ENCODE peak calls at places on chromosome 4, in seven cellular contexts. E is HFFc6; M is Right ventricle myocardium inferior; D is fibroblast of lung; N is cardiac muscle cell; L is astrocyte of the spinal cord; A is CD8-positive, alpha-beta T cell. U is an unnamed sample.

GRCh38 chr4:6761540-6762243 is 20.8 kb upstream of the KIAA0232 start:
- DNase-seq in E (no peak), M (no peak), D (no peak), N (no peak), L (no peak), A (no peak), U (no peak)

GRCh38 chr4:129117705-129118104 is 21.8 kb downstream of the C4orf33 start:
- DNase-seq in E (no peak), M (no peak), D (no peak), N (no peak), L (no peak), A (no peak), U (no peak)

GRCh38 chr4:153204247-153205027 is at the start of gene TRIM2:
- DNase-seq in E (no peak), M (peak), D (peak), N (peak), L (peak), A (no peak), U (no peak)

GRCh38 chr4:147078362-147078761 is 132.7 kb upstream of the TTC29 start:
- DNase-seq in E (no peak), M (no peak), D (peak), N (peak), L (no peak), A (no peak), U (no peak)

GRCh38 chr4:61511716-61512488 is 311.8 kb downstream of the ADGRL3 start:
- DNase-seq in E (peak), M (no peak), D (peak), N (peak), L (peak), A (no peak), U (no peak)

GRCh38 chr4:25144870-25145481 is 15.3 kb downstream of the SEPSECS start:
- DNase-seq in E (peak), M (no peak), D (peak), N (peak), L (peak), A (no peak), U (peak)

GRCh38 chr4:145878501-145879435 is 59.9 kb downstream of the ZNF827 start:
- DNase-seq in E (peak), M (no peak), D (peak), N (peak), L (peak), A (no peak), U (no peak)

GRCh38 chr4:22873899-22874298 is 181.2 kb downstream of the GBA3 start:
- DNase-seq in E (no peak), M (no peak), D (no peak), N (no peak), L (no peak), A (no peak), U (no peak)

GRCh38 chr4:8560265-8561047 is 19.7 kb upstream of the GPR78 start:
- DNase-seq in E (peak), M (peak), D (no peak), N (no peak), L (no peak), A (no peak), U (no peak)

GRCh38 chr4:177699365-177700213 is 257.4 kb upstream of the AGA start:
- DNase-seq in E (peak), M (no peak), D (peak), N (peak), L (peak), A (no peak), U (no peak)

U was measured in cerebellar cortex.